ENCODE peak calls at places on chromosomes 16 and 17, in four cellular contexts. A, E, D and F are unnamed samples.

GRCh38 chr16:53055603-53056527 is 1.1 kb downstream of the CHD9 start:
- DNase-seq in A (no peak), E (no peak), D (no peak), F (peak)

GRCh38 chr16:88466175-88466862 is 13.2 kb downstream of the ZFPM1 start:
- DNase-seq in A (no peak), E (no peak), D (no peak), F (no peak)

GRCh38 chr16:74563828-74564263 is 43.1 kb downstream of the GLG1 start:
- DNase-seq in A (no peak), E (no peak), D (no peak), F (peak)

GRCh38 chr17:74130841-74131240 is 72.6 kb upstream of the RPL38 start:
- DNase-seq in A (no peak), E (no peak), D (no peak), F (no peak)

GRCh38 chr17:65100316-65101140 is 36.6 kb upstream of the RGS9 start:
- DNase-seq in A (peak), E (peak), D (peak), F (peak)

GRCh38 chr16:77424841-77425604 is 9.8 kb downstream of the ADAMTS18 start:
- DNase-seq in A (no peak), E (no peak), D (no peak), F (no peak)

GRCh38 chr16:84686702-84687298 is 13.0 kb upstream of the USP10 start:
- DNase-seq in A (no peak), E (no peak), D (no peak), F (no peak)

GRCh38 chr16:81996664-81997529 is 14.4 kb downstream of the SDR42E1 start:
- DNase-seq in A (no peak), E (no peak), D (no peak), F (no peak)

GRCh38 chr17:7263071-7263800 is 958 bp upstream of the CLDN7 start:
- DNase-seq in A (no peak), E (peak), D (no peak), F (no peak)

GRCh38 chr17:40555296-40556190 is 9.7 kb downstream of the CCR7 start:
- DNase-seq in A (no peak), E (no peak), D (peak), F (peak)

GRCh38 chr17:8359769-8360168 is 16.7 kb downstream of the KRABD2 start:
- DNase-seq in A (no peak), E (no peak), D (no peak), F (peak)

GRCh38 chr17:68314916-68315535 is 23.7 kb downstream of the ARSG start:
- DNase-seq in A (no peak), E (no peak), D (no peak), F (peak)

GRCh38 chr16:11108466-11108805 is 147.6 kb downstream of the SOCS1 start:
- DNase-seq in A (no peak), E (no peak), D (no peak), F (no peak)

GRCh38 chr17:6450926-6451717 is 6.9 kb downstream of the PIMREG start:
- DNase-seq in A (no peak), E (no peak), D (no peak), F (no peak)